ENCODE peak calls at places on chromosomes 3 and 15, in five cellular contexts. One of them, this sample, is unnamed.

GRCh38 chr3:65878831-65879230 is 159.9 kb downstream of the MAGI1 start:
- DNase-seq in psoas muscle: no peak
- DNase-seq in neural progenitor cell: no peak
- DNase-seq in brain microvascular endothelial cell: no peak
- DNase-seq in AG04450: no peak
- DNase-seq in this sample: no peak

GRCh38 chr3:185152433-185153169 is at the start of gene C3orf70:
- DNase-seq in psoas muscle: peak
- DNase-seq in neural progenitor cell: peak
- DNase-seq in brain microvascular endothelial cell: peak
- DNase-seq in AG04450: no peak
- DNase-seq in this sample: no peak

GRCh38 chr3:127887321-127887720 is 27.7 kb upstream of the KBTBD12 start:
- DNase-seq in psoas muscle: no peak
- DNase-seq in neural progenitor cell: no peak
- DNase-seq in brain microvascular endothelial cell: peak
- DNase-seq in AG04450: no peak
- DNase-seq in this sample: no peak

GRCh38 chr15:75172168-75172841 is 29.4 kb upstream of the C15orf39 start:
- DNase-seq in psoas muscle: no peak
- DNase-seq in neural progenitor cell: no peak
- DNase-seq in brain microvascular endothelial cell: no peak
- DNase-seq in AG04450: no peak
- DNase-seq in this sample: no peak

GRCh38 chr3:128945041-128945877 is 48.6 kb downstream of the CFAP92 start:
- DNase-seq in psoas muscle: no peak
- DNase-seq in neural progenitor cell: no peak
- DNase-seq in brain microvascular endothelial cell: no peak
- DNase-seq in AG04450: no peak
- DNase-seq in this sample: no peak

GRCh38 chr15:48170981-48171380 is 7.1 kb downstream of the MYEF2 start:
- DNase-seq in psoas muscle: no peak
- DNase-seq in neural progenitor cell: peak
- DNase-seq in brain microvascular endothelial cell: no peak
- DNase-seq in AG04450: no peak
- DNase-seq in this sample: no peak

GRCh38 chr15:81284256-81285031 is 39.5 kb downstream of the STARD5 start:
- DNase-seq in psoas muscle: no peak
- DNase-seq in neural progenitor cell: no peak
- DNase-seq in brain microvascular endothelial cell: no peak
- DNase-seq in AG04450: no peak
- DNase-seq in this sample: no peak

GRCh38 chr15:77030928-77031375 is 36.0 kb downstream of the PSTPIP1 start:
- DNase-seq in psoas muscle: peak
- DNase-seq in neural progenitor cell: peak
- DNase-seq in brain microvascular endothelial cell: no peak
- DNase-seq in AG04450: no peak
- DNase-seq in this sample: no peak

GRCh38 chr15:65099336-65099735 is 15.7 kb downstream of the UBAP1L start:
- DNase-seq in psoas muscle: no peak
- DNase-seq in neural progenitor cell: no peak
- DNase-seq in brain microvascular endothelial cell: no peak
- DNase-seq in AG04450: no peak
- DNase-seq in this sample: no peak

GRCh38 chr3:156473341-156473740 is 81.6 kb downstream of the SSR3 start:
- DNase-seq in psoas muscle: no peak
- DNase-seq in neural progenitor cell: no peak
- DNase-seq in brain microvascular endothelial cell: no peak
- DNase-seq in AG04450: no peak
- DNase-seq in this sample: no peak

GRCh38 chr15:98775498-98776230 is 127.3 kb downstream of the IGF1R start:
- DNase-seq in psoas muscle: no peak
- DNase-seq in neural progenitor cell: no peak
- DNase-seq in brain microvascular endothelial cell: no peak
- DNase-seq in AG04450: no peak
- DNase-seq in this sample: no peak

GRCh38 chr3:13009132-13009945 is 63.9 kb downstream of the IQSEC1 start:
- DNase-seq in psoas muscle: peak
- DNase-seq in neural progenitor cell: no peak
- DNase-seq in brain microvascular endothelial cell: no peak
- DNase-seq in AG04450: no peak
- DNase-seq in this sample: no peak

GRCh38 chr3:182937293-182938051 is 42.9 kb downstream of the DCUN1D1 start:
- DNase-seq in psoas muscle: no peak
- DNase-seq in neural progenitor cell: no peak
- DNase-seq in brain microvascular endothelial cell: no peak
- DNase-seq in AG04450: no peak
- DNase-seq in this sample: no peak
- H3K4me3 ChIP-seq in psoas muscle: no peak
- H3K4me3 ChIP-seq in neural progenitor cell: no peak
- H3K4me3 ChIP-seq in brain microvascular endothelial cell: no peak
- H3K4me3 ChIP-seq in AG04450: no peak
- H3K4me3 ChIP-seq in this sample: no peak

GRCh38 chr3:87309601-87310000 is 33.2 kb upstream of the POU1F1 start:
- DNase-seq in psoas muscle: no peak
- DNase-seq in neural progenitor cell: no peak
- DNase-seq in brain microvascular endothelial cell: no peak
- DNase-seq in AG04450: no peak
- DNase-seq in this sample: no peak

GRCh38 chr3:87305517-87305916 is 29.1 kb upstream of the POU1F1 start:
- DNase-seq in psoas muscle: no peak
- DNase-seq in neural progenitor cell: no peak
- DNase-seq in brain microvascular endothelial cell: no peak
- DNase-seq in AG04450: no peak
- DNase-seq in this sample: no peak

GRCh38 chr3:87311309-87311708 is 34.9 kb upstream of the POU1F1 start:
- DNase-seq in psoas muscle: no peak
- DNase-seq in neural progenitor cell: no peak
- DNase-seq in brain microvascular endothelial cell: no peak
- DNase-seq in AG04450: no peak
- DNase-seq in this sample: no peak

GRCh38 chr3:87313641-87314040 is 37.3 kb upstream of the POU1F1 start:
- DNase-seq in psoas muscle: no peak
- DNase-seq in neural progenitor cell: no peak
- DNase-seq in brain microvascular endothelial cell: no peak
- DNase-seq in AG04450: no peak
- DNase-seq in this sample: no peak

DNA sequence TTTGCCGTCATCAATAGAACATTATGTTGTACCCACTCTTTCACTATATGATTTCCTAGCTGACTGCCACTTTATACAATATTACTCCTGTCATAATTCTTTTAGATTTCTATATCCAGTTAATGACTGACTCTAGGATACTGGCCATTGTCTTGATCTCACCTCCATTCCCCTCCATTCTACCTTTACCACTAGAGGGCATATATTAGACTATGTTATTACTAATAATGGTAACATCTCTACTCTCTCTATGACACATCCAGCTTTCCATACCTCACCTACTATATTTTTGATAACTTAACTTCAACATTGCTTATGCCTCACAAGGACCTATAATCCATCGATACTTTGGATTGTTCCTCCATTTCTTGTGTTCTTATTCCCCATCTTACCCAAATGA is 31.4 kb upstream of the POU1F1 start:
- DNase-seq in psoas muscle: no peak
- DNase-seq in neural progenitor cell: no peak
- DNase-seq in brain microvascular endothelial cell: no peak
- DNase-seq in AG04450: no peak
- DNase-seq in this sample: no peak
- TF ChIP-seq CTCF in psoas muscle: no peak
- TF ChIP-seq CTCF in neural progenitor cell: peak
- TF ChIP-seq CTCF in brain microvascular endothelial cell: peak
- TF ChIP-seq CTCF in AG04450: peak
- TF ChIP-seq CTCF in this sample: peak

GRCh38 chr3:112633191-112633590 is 7.8 kb downstream of the CCDC80 start:
- DNase-seq in psoas muscle: no peak
- DNase-seq in neural progenitor cell: peak
- DNase-seq in brain microvascular endothelial cell: no peak
- DNase-seq in AG04450: no peak
- DNase-seq in this sample: no peak
- H3K4me3 ChIP-seq in psoas muscle: no peak
- H3K4me3 ChIP-seq in neural progenitor cell: peak
- H3K4me3 ChIP-seq in brain microvascular endothelial cell: no peak
- H3K4me3 ChIP-seq in AG04450: peak
- H3K4me3 ChIP-seq in this sample: no peak

GRCh38 chr3:151327571-151328198 is 1.7 kb downstream of the P2RY13 start:
- DNase-seq in psoas muscle: no peak
- DNase-seq in neural progenitor cell: no peak
- DNase-seq in brain microvascular endothelial cell: no peak
- DNase-seq in AG04450: no peak
- DNase-seq in this sample: no peak
- TF ChIP-seq CTCF in psoas muscle: peak
- TF ChIP-seq CTCF in neural progenitor cell: peak
- TF ChIP-seq CTCF in brain microvascular endothelial cell: no peak
- TF ChIP-seq CTCF in AG04450: peak
- TF ChIP-seq CTCF in this sample: peak

GRCh38 chr15:29621626-29622025 is 200.6 kb downstream of the TJP1 start:
- DNase-seq in psoas muscle: no peak
- DNase-seq in neural progenitor cell: no peak
- DNase-seq in brain microvascular endothelial cell: no peak
- DNase-seq in AG04450: no peak
- DNase-seq in this sample: no peak
- H3K4me3 ChIP-seq in psoas muscle: no peak
- H3K4me3 ChIP-seq in neural progenitor cell: no peak
- H3K4me3 ChIP-seq in brain microvascular endothelial cell: no peak
- H3K4me3 ChIP-seq in AG04450: no peak
- H3K4me3 ChIP-seq in this sample: no peak

GRCh38 chr3:195122261-195122660 is 148.7 kb downstream of the XXYLT1 start:
- DNase-seq in psoas muscle: no peak
- DNase-seq in neural progenitor cell: no peak
- DNase-seq in brain microvascular endothelial cell: no peak
- DNase-seq in AG04450: no peak
- DNase-seq in this sample: no peak

GRCh38 chr3:195125646-195126045 is 145.3 kb downstream of the XXYLT1 start:
- DNase-seq in psoas muscle: no peak
- DNase-seq in neural progenitor cell: no peak
- DNase-seq in brain microvascular endothelial cell: no peak
- DNase-seq in AG04450: no peak
- DNase-seq in this sample: no peak

GRCh38 chr3:195126073-195126605 is 144.8 kb downstream of the XXYLT1 start:
- DNase-seq in psoas muscle: no peak
- DNase-seq in neural progenitor cell: no peak
- DNase-seq in brain microvascular endothelial cell: no peak
- DNase-seq in AG04450: no peak
- DNase-seq in this sample: no peak

GRCh38 chr3:195124378-195124985 is 146.5 kb downstream of the XXYLT1 start:
- DNase-seq in psoas muscle: no peak
- DNase-seq in neural progenitor cell: no peak
- DNase-seq in brain microvascular endothelial cell: no peak
- DNase-seq in AG04450: no peak
- DNase-seq in this sample: no peak

DNA sequence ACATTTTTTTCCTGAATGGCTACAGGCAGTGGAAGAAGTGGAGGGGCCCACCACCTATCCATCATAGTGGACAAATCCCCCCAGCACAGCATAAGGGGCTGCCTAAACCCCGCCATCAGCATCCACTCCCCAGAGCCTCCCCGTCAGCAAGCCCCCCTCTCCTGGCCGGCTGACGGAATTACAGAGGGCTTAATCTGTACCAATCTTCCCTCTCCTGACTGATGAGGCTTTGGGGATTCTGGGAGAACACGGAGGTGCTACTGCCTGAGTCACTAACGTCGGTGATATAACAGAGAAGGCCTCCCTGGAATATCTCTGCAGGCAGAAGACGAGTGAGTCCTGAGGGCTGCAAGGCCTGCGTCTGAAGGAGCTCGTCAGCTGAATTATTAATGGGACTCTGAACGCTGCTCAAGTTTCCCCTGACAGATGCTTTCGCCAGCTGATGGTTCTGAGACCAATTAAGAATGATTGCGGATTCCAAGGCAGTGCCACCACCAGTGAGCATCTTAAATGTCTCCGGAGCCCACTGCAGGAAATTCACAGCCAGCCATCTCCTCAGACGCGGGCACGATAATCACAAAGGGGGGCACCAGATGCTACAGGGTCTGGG is 147.7 kb downstream of the XXYLT1 start:
- DNase-seq in psoas muscle: no peak
- DNase-seq in neural progenitor cell: peak
- DNase-seq in brain microvascular endothelial cell: no peak
- DNase-seq in AG04450: no peak
- DNase-seq in this sample: no peak
- TF ChIP-seq CTCF in psoas muscle: no peak
- TF ChIP-seq CTCF in neural progenitor cell: peak
- TF ChIP-seq CTCF in brain microvascular endothelial cell: peak
- TF ChIP-seq CTCF in AG04450: peak
- TF ChIP-seq CTCF in this sample: no peak

GRCh38 chr3:190581041-190581501 is 67.2 kb downstream of the IL1RAP start:
- DNase-seq in psoas muscle: no peak
- DNase-seq in neural progenitor cell: no peak
- DNase-seq in brain microvascular endothelial cell: peak
- DNase-seq in AG04450: no peak
- DNase-seq in this sample: no peak
- H3K4me3 ChIP-seq in psoas muscle: no peak
- H3K4me3 ChIP-seq in neural progenitor cell: no peak
- H3K4me3 ChIP-seq in brain microvascular endothelial cell: no peak
- H3K4me3 ChIP-seq in AG04450: no peak
- H3K4me3 ChIP-seq in this sample: no peak

DNA sequence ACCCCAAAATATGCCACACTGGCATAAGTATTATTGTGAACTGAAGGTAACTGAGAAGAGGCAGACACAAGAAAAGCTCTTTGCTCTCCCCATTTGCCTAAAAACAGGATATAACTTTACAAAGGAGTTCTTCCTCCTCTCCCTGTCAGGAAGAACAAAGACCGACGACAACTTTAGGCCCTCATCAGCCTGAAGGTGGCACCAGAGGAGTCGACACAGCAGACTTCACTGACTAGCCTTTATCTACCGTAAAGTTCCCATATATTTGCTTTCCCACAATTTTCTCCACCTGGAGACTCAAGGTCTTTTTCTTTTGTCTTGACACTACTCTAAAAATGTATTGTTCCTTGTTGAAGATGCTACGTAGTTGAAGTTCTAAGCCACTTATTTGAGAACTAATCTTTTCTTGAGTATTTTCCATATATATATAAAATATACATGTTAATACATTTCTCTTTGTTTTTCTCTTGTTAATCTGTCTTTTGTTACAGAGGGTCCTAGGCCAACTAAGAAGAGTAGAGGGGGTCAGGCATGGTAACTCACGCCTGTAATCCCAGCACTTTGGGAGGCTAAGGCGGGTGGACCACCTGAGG is 16.2 kb upstream of the XIRP1 start:
- DNase-seq in psoas muscle: peak
- DNase-seq in neural progenitor cell: peak
- DNase-seq in brain microvascular endothelial cell: peak
- DNase-seq in AG04450: peak
- DNase-seq in this sample: no peak
- TF ChIP-seq CTCF in psoas muscle: peak
- TF ChIP-seq CTCF in neural progenitor cell: peak
- TF ChIP-seq CTCF in brain microvascular endothelial cell: peak
- TF ChIP-seq CTCF in AG04450: peak
- TF ChIP-seq CTCF in this sample: peak